ENCODE peak calls at places on chromosome 15, in five cellular contexts. One of them, this sample, is unnamed.

GRCh38 chr15:37031198-37031597 is 69.2 kb downstream of the MEIS2 start:
- DNase-seq in ascending aorta: no peak
- DNase-seq in right cardiac atrium: no peak
- DNase-seq in osteoblast: no peak
- DNase-seq in mucosa of descending colon: no peak
- DNase-seq in this sample: no peak

GRCh38 chr15:64111679-64112050 is 15.9 kb downstream of the SNX1 start:
- DNase-seq in osteoblast: peak
- DNase-seq in mucosa of descending colon: no peak
- DNase-seq in ascending aorta: no peak
- DNase-seq in right cardiac atrium: no peak
- DNase-seq in this sample: no peak

GRCh38 chr15:32844118-32844711 is 126.4 kb downstream of the GREM1 start:
- DNase-seq in right cardiac atrium: no peak
- DNase-seq in ascending aorta: no peak
- DNase-seq in osteoblast: no peak
- DNase-seq in mucosa of descending colon: no peak
- DNase-seq in this sample: no peak

GRCh38 chr15:51751687-51752683 is 588 bp downstream of the TMOD2 start:
- DNase-seq in right cardiac atrium: peak
- DNase-seq in ascending aorta: no peak
- DNase-seq in mucosa of descending colon: peak
- DNase-seq in osteoblast: peak
- DNase-seq in this sample: peak

GRCh38 chr15:78671626-78672211 is 30.7 kb upstream of the CHRNB4 start:
- DNase-seq in ascending aorta: no peak
- DNase-seq in osteoblast: no peak
- DNase-seq in mucosa of descending colon: no peak
- DNase-seq in right cardiac atrium: no peak
- DNase-seq in this sample: no peak

GRCh38 chr15:29383367-29383766 is 113.7 kb upstream of the NSMCE3 start:
- DNase-seq in osteoblast: no peak
- DNase-seq in right cardiac atrium: no peak
- DNase-seq in mucosa of descending colon: no peak
- DNase-seq in ascending aorta: no peak
- DNase-seq in this sample: no peak

GRCh38 chr15:82066455-82066854 is 20.6 kb upstream of the MEX3B start:
- DNase-seq in ascending aorta: no peak
- DNase-seq in osteoblast: no peak
- DNase-seq in right cardiac atrium: no peak
- DNase-seq in mucosa of descending colon: no peak
- DNase-seq in this sample: no peak

GRCh38 chr15:59353994-59354951 is 18.4 kb downstream of the MYO1E start:
- DNase-seq in ascending aorta: no peak
- DNase-seq in right cardiac atrium: no peak
- DNase-seq in osteoblast: no peak
- DNase-seq in mucosa of descending colon: no peak
- DNase-seq in this sample: no peak

GRCh38 chr15:43763819-43764446 is 12.8 kb downstream of the ELL3 start:
- DNase-seq in osteoblast: no peak
- DNase-seq in ascending aorta: no peak
- DNase-seq in right cardiac atrium: no peak
- DNase-seq in mucosa of descending colon: no peak
- DNase-seq in this sample: no peak

GRCh38 chr15:82986442-82986780 is 401 bp downstream of the RAMAC start:
- DNase-seq in ascending aorta: no peak
- DNase-seq in mucosa of descending colon: no peak
- DNase-seq in right cardiac atrium: no peak
- DNase-seq in osteoblast: peak
- DNase-seq in this sample: no peak

GRCh38 chr15:33654859-33655258 is 313.4 kb upstream of the CHRM5 start:
- DNase-seq in mucosa of descending colon: no peak
- DNase-seq in right cardiac atrium: no peak
- DNase-seq in osteoblast: no peak
- DNase-seq in ascending aorta: no peak
- DNase-seq in this sample: no peak

GRCh38 chr15:101065570-101066221 is 146.5 kb downstream of the LRRK1 start:
- DNase-seq in ascending aorta: no peak
- DNase-seq in right cardiac atrium: peak
- DNase-seq in mucosa of descending colon: peak
- DNase-seq in osteoblast: peak
- DNase-seq in this sample: peak

GRCh38 chr15:50262533-50262932 is 3.0 kb downstream of the HDC start:
- DNase-seq in mucosa of descending colon: no peak
- DNase-seq in ascending aorta: no peak
- DNase-seq in osteoblast: no peak
- DNase-seq in right cardiac atrium: no peak
- DNase-seq in this sample: no peak

GRCh38 chr15:62894322-62895085 is 148.0 kb upstream of the TPM1 start:
- DNase-seq in osteoblast: no peak
- DNase-seq in ascending aorta: no peak
- DNase-seq in right cardiac atrium: no peak
- DNase-seq in mucosa of descending colon: no peak
- DNase-seq in this sample: no peak

GRCh38 chr15:58415636-58416035 is 16.2 kb upstream of the LIPC start:
- DNase-seq in right cardiac atrium: no peak
- DNase-seq in ascending aorta: no peak
- DNase-seq in osteoblast: no peak
- DNase-seq in mucosa of descending colon: no peak
- DNase-seq in this sample: no peak

GRCh38 chr15:85541744-85542143 is 161.3 kb downstream of the AKAP13 start:
- DNase-seq in right cardiac atrium: no peak
- DNase-seq in osteoblast: no peak
- DNase-seq in mucosa of descending colon: no peak
- DNase-seq in ascending aorta: no peak
- DNase-seq in this sample: no peak

GRCh38 chr15:51318382-51319150 is 19.8 kb downstream of the CYP19A1 start:
- DNase-seq in right cardiac atrium: no peak
- DNase-seq in mucosa of descending colon: no peak
- DNase-seq in ascending aorta: no peak
- DNase-seq in osteoblast: no peak
- DNase-seq in this sample: no peak

GRCh38 chr15:71512281-71513016 is 297.9 kb upstream of the NR2E3 start:
- DNase-seq in ascending aorta: no peak
- DNase-seq in osteoblast: no peak
- DNase-seq in mucosa of descending colon: no peak
- DNase-seq in right cardiac atrium: no peak
- DNase-seq in this sample: no peak

GRCh38 chr15:33027636-33028035 is 166.9 kb downstream of the FMN1 start:
- DNase-seq in right cardiac atrium: no peak
- DNase-seq in mucosa of descending colon: no peak
- DNase-seq in osteoblast: no peak
- DNase-seq in ascending aorta: no peak
- DNase-seq in this sample: no peak

GRCh38 chr15:54990793-54991192 is 205.9 kb downstream of the RSL24D1 start:
- DNase-seq in osteoblast: no peak
- DNase-seq in right cardiac atrium: no peak
- DNase-seq in mucosa of descending colon: no peak
- DNase-seq in ascending aorta: no peak
- DNase-seq in this sample: no peak

GRCh38 chr15:72902245-72902928 is 118.8 kb upstream of the ADPGK start:
- DNase-seq in mucosa of descending colon: peak
- DNase-seq in ascending aorta: peak
- DNase-seq in osteoblast: peak
- DNase-seq in right cardiac atrium: peak
- DNase-seq in this sample: no peak

GRCh38 chr15:37933685-37934084 is 755 bp upstream of the TMCO5A start:
- DNase-seq in right cardiac atrium: no peak
- DNase-seq in osteoblast: no peak
- DNase-seq in ascending aorta: no peak
- DNase-seq in mucosa of descending colon: no peak
- DNase-seq in this sample: no peak

GRCh38 chr15:60419752-60420151 is 22.0 kb upstream of the ANXA2 start:
- DNase-seq in osteoblast: no peak
- DNase-seq in right cardiac atrium: no peak
- DNase-seq in mucosa of descending colon: no peak
- DNase-seq in ascending aorta: no peak
- DNase-seq in this sample: no peak

GRCh38 chr15:78263351-78263781 is 996 bp upstream of the DNAJA4 start:
- DNase-seq in osteoblast: peak
- DNase-seq in mucosa of descending colon: peak
- DNase-seq in right cardiac atrium: peak
- DNase-seq in ascending aorta: no peak
- DNase-seq in this sample: no peak

GRCh38 chr15:63870403-63871209 is 36.9 kb upstream of the HERC1 start:
- DNase-seq in mucosa of descending colon: no peak
- DNase-seq in osteoblast: peak
- DNase-seq in right cardiac atrium: peak
- DNase-seq in ascending aorta: no peak
- DNase-seq in this sample: no peak

GRCh38 chr15:92159906-92160841 is 233.5 kb upstream of the ST8SIA2 start:
- DNase-seq in osteoblast: no peak
- DNase-seq in ascending aorta: no peak
- DNase-seq in mucosa of descending colon: no peak
- DNase-seq in right cardiac atrium: no peak
- DNase-seq in this sample: no peak

GRCh38 chr15:68055224-68055705 is 1.1 kb downstream of the PIAS1 start:
- DNase-seq in right cardiac atrium: no peak
- DNase-seq in osteoblast: peak
- DNase-seq in ascending aorta: no peak
- DNase-seq in mucosa of descending colon: no peak
- DNase-seq in this sample: no peak

GRCh38 chr15:79433610-79434009 is 1.5 kb downstream of the MINAR1 start:
- DNase-seq in mucosa of descending colon: no peak
- DNase-seq in ascending aorta: no peak
- DNase-seq in osteoblast: no peak
- DNase-seq in right cardiac atrium: no peak
- DNase-seq in this sample: no peak

GRCh38 chr15:100308222-100309007 is 33.4 kb downstream of the ADAMTS17 start:
- DNase-seq in osteoblast: no peak
- DNase-seq in mucosa of descending colon: no peak
- DNase-seq in ascending aorta: no peak
- DNase-seq in right cardiac atrium: peak
- DNase-seq in this sample: no peak

GRCh38 chr15:57527382-57528091 is 64.2 kb upstream of the MYZAP start:
- DNase-seq in osteoblast: peak
- DNase-seq in ascending aorta: no peak
- DNase-seq in right cardiac atrium: peak
- DNase-seq in mucosa of descending colon: no peak
- DNase-seq in this sample: no peak

GRCh38 chr15:63107895-63108546 is 13.6 kb upstream of the LACTB start:
- DNase-seq in right cardiac atrium: no peak
- DNase-seq in osteoblast: peak
- DNase-seq in ascending aorta: no peak
- DNase-seq in mucosa of descending colon: no peak
- DNase-seq in this sample: no peak

GRCh38 chr15:50758712-50759205 is 6.7 kb downstream of the SPPL2A start:
- DNase-seq in osteoblast: peak
- DNase-seq in mucosa of descending colon: no peak
- DNase-seq in right cardiac atrium: no peak
- DNase-seq in ascending aorta: no peak
- DNase-seq in this sample: no peak

DNA sequence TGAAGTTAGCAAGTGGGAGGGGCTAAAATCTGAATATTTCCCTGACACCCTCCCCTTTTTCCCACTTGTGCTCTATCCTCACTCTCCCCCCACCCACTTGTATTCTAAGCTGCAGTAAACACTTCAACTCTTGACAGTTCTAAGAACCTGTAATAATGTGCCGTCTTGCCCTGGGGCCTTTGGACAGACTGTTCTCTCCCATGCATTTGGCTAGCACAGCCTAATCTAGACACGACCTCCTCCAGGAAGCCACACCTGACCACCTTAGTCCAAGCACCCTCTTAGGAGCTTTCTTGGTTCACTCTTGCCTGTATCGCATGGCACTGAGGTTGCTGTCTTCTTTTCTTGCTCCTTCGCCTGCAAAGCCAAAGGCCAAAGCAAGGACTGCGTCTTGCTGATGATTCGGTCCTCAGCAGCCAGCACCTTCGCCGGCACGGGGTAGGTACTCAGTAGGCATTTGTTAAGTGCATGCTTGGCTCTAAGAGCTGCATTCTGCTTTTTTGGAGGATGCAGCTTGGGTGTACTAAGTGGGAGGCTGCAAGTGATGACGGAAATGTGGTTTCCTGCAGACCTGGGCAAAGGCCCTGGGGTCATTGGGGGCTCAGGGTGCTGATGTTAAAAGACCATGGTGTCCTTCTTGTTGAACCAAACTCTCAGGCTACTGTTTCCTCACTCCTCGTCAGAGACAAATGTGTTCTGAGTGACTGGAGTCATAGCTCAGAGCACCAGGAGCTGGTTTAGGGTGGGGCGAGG is 2.0 kb upstream of the ZNF710 start:
- DNase-seq in ascending aorta: no peak
- DNase-seq in mucosa of descending colon: no peak
- DNase-seq in osteoblast: no peak
- DNase-seq in right cardiac atrium: no peak
- DNase-seq in this sample: peak
- H3K4me3 ChIP-seq in ascending aorta: no peak
- H3K4me3 ChIP-seq in mucosa of descending colon: no peak
- H3K4me3 ChIP-seq in osteoblast: peak
- H3K4me3 ChIP-seq in right cardiac atrium: no peak
- H3K4me3 ChIP-seq in this sample: peak

GRCh38 chr15:75641176-75641498 is 1.1 kb upstream of the IMP3 start:
- DNase-seq in ascending aorta: no peak
- DNase-seq in mucosa of descending colon: no peak
- DNase-seq in osteoblast: no peak
- DNase-seq in right cardiac atrium: peak
- DNase-seq in this sample: no peak
- H3K4me3 ChIP-seq in ascending aorta: peak
- H3K4me3 ChIP-seq in mucosa of descending colon: no peak
- H3K4me3 ChIP-seq in osteoblast: peak
- H3K4me3 ChIP-seq in right cardiac atrium: no peak
- H3K4me3 ChIP-seq in this sample: no peak

DNA sequence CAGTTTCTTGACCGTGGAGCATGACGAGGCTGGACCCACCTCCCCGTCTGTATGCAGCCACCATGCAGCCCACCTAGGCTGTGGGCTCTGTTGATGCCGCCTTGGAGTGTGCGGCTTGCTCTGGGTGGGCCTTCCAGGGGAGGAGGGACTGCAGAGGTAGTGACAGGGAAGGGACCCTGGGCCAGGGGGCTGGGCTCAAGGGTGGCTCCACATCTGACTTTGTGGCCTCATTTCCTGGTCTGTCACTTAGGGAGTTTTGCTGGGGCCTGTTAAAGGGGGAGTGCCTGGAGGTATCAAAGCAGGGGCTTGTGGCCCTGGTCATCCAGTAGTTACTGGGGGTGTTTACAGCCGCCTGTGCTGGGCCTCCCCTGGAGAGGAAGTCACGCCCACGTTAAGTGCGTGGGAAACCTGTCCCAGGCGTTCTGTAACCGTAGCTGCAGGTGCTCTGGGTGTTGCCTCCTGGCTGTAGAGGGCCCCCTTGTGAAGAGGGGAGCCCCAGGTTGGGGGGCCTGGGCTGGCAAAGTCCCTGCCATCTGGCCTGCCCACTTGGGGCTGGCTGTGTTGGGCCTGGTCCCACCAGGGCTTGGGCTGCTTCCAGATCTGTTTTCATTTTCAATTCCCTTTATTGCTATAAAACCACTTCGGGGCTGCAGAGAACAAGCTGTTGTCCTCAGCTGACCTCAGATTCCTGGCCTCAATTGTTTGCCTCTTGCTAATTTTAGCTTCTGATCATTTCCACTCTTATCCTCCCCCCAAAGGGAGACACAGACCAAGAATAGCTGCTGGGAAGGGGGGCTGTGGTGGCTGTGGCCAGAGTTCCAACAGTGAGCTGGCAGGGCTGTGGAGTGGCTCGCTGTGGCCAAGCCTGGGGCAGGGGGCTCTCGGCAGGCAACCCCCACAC is 26.5 kb downstream of the KLF13 start:
- DNase-seq in right cardiac atrium: peak
- DNase-seq in osteoblast: peak
- DNase-seq in mucosa of descending colon: peak
- DNase-seq in ascending aorta: no peak
- DNase-seq in this sample: peak
- H3K4me3 ChIP-seq in right cardiac atrium: no peak
- H3K4me3 ChIP-seq in osteoblast: peak
- H3K4me3 ChIP-seq in mucosa of descending colon: no peak
- H3K4me3 ChIP-seq in ascending aorta: peak
- H3K4me3 ChIP-seq in this sample: peak

GRCh38 chr15:80778621-80778963 is 578 bp upstream of the CEMIP start:
- DNase-seq in osteoblast: no peak
- DNase-seq in ascending aorta: no peak
- DNase-seq in mucosa of descending colon: no peak
- DNase-seq in right cardiac atrium: no peak
- DNase-seq in this sample: no peak
- H3K4me3 ChIP-seq in osteoblast: peak
- H3K4me3 ChIP-seq in ascending aorta: peak
- H3K4me3 ChIP-seq in mucosa of descending colon: no peak
- H3K4me3 ChIP-seq in right cardiac atrium: peak
- H3K4me3 ChIP-seq in this sample: peak

This sample was measured in upper lobe of right lung.